ENCODE peak calls at places on chromosomes 6 and 20, in six cellular contexts. One of them, this sample, is unnamed.

GRCh38 chr6:129749749-129750120 is 39.8 kb upstream of the ARHGAP18 start:
- DNase-seq in activated CD4-positive, alpha-beta T cell treated with anti-CD3 and anti-CD28 coated beads, Interleukin-2, amount 50 U/mL, for 24 hours: no peak
- DNase-seq in AML-193: peak; percentile 96
- DNase-seq in amygdala: no peak
- DNase-seq in OCI-LY7: peak; percentile 53
- DNase-seq in activated naive CD4-positive, alpha-beta T cell treated with anti-CD3 and anti-CD28 coated beads, Interleukin-2, amount 50 U/mL, for 72 hours: no peak
- DNase-seq in this sample: peak; percentile 80

GRCh38 chr6:130303436-130303835 is 62.4 kb upstream of the TMEM200A start:
- DNase-seq in activated CD4-positive, alpha-beta T cell treated with anti-CD3 and anti-CD28 coated beads, Interleukin-2, amount 50 U/mL, for 24 hours: no peak
- DNase-seq in AML-193: no peak
- DNase-seq in amygdala: no peak
- DNase-seq in OCI-LY7: no peak
- DNase-seq in activated naive CD4-positive, alpha-beta T cell treated with anti-CD3 and anti-CD28 coated beads, Interleukin-2, amount 50 U/mL, for 72 hours: no peak
- DNase-seq in this sample: no peak

GRCh38 chr20:21520702-21521595 is 7.1 kb upstream of the NKX2-2 start:
- DNase-seq in activated CD4-positive, alpha-beta T cell treated with anti-CD3 and anti-CD28 coated beads, Interleukin-2, amount 50 U/mL, for 24 hours: no peak
- DNase-seq in AML-193: no peak
- DNase-seq in amygdala: peak; percentile 29
- DNase-seq in OCI-LY7: no peak
- DNase-seq in activated naive CD4-positive, alpha-beta T cell treated with anti-CD3 and anti-CD28 coated beads, Interleukin-2, amount 50 U/mL, for 72 hours: no peak
- DNase-seq in this sample: no peak

GRCh38 chr6:31180500-31180899 is 10.0 kb upstream of the POU5F1 start:
- DNase-seq in activated CD4-positive, alpha-beta T cell treated with anti-CD3 and anti-CD28 coated beads, Interleukin-2, amount 50 U/mL, for 24 hours: peak; percentile 40
- DNase-seq in AML-193: no peak
- DNase-seq in amygdala: peak; percentile 35
- DNase-seq in OCI-LY7: peak; percentile 86
- DNase-seq in activated naive CD4-positive, alpha-beta T cell treated with anti-CD3 and anti-CD28 coated beads, Interleukin-2, amount 50 U/mL, for 72 hours: peak; percentile 82
- DNase-seq in this sample: no peak

GRCh38 chr6:11586574-11586973 is 49.0 kb downstream of the TMEM170B start:
- DNase-seq in activated CD4-positive, alpha-beta T cell treated with anti-CD3 and anti-CD28 coated beads, Interleukin-2, amount 50 U/mL, for 24 hours: no peak
- DNase-seq in AML-193: no peak
- DNase-seq in amygdala: no peak
- DNase-seq in OCI-LY7: no peak
- DNase-seq in activated naive CD4-positive, alpha-beta T cell treated with anti-CD3 and anti-CD28 coated beads, Interleukin-2, amount 50 U/mL, for 72 hours: no peak
- DNase-seq in this sample: no peak

GRCh38 chr6:44805239-44805849 is 417.8 kb downstream of the CDC5L start:
- DNase-seq in activated CD4-positive, alpha-beta T cell treated with anti-CD3 and anti-CD28 coated beads, Interleukin-2, amount 50 U/mL, for 24 hours: no peak
- DNase-seq in AML-193: no peak
- DNase-seq in amygdala: no peak
- DNase-seq in OCI-LY7: no peak
- DNase-seq in activated naive CD4-positive, alpha-beta T cell treated with anti-CD3 and anti-CD28 coated beads, Interleukin-2, amount 50 U/mL, for 72 hours: no peak
- DNase-seq in this sample: no peak

GRCh38 chr6:3825851-3826581 is 23.2 kb upstream of the FAM50B start:
- DNase-seq in activated CD4-positive, alpha-beta T cell treated with anti-CD3 and anti-CD28 coated beads, Interleukin-2, amount 50 U/mL, for 24 hours: no peak
- DNase-seq in AML-193: no peak
- DNase-seq in amygdala: no peak
- DNase-seq in OCI-LY7: no peak
- DNase-seq in activated naive CD4-positive, alpha-beta T cell treated with anti-CD3 and anti-CD28 coated beads, Interleukin-2, amount 50 U/mL, for 72 hours: no peak
- DNase-seq in this sample: no peak

GRCh38 chr20:49853640-49854039 is 41.0 kb downstream of the SLC9A8 start:
- DNase-seq in activated CD4-positive, alpha-beta T cell treated with anti-CD3 and anti-CD28 coated beads, Interleukin-2, amount 50 U/mL, for 24 hours: no peak
- DNase-seq in AML-193: no peak
- DNase-seq in amygdala: no peak
- DNase-seq in OCI-LY7: no peak
- DNase-seq in activated naive CD4-positive, alpha-beta T cell treated with anti-CD3 and anti-CD28 coated beads, Interleukin-2, amount 50 U/mL, for 72 hours: no peak
- DNase-seq in this sample: no peak

GRCh38 chr6:2807342-2808090 is 34.1 kb downstream of the SERPINB1 start:
- DNase-seq in activated CD4-positive, alpha-beta T cell treated with anti-CD3 and anti-CD28 coated beads, Interleukin-2, amount 50 U/mL, for 24 hours: no peak
- DNase-seq in AML-193: no peak
- DNase-seq in amygdala: no peak
- DNase-seq in OCI-LY7: no peak
- DNase-seq in activated naive CD4-positive, alpha-beta T cell treated with anti-CD3 and anti-CD28 coated beads, Interleukin-2, amount 50 U/mL, for 72 hours: no peak
- DNase-seq in this sample: no peak

GRCh38 chr6:26029857-26030653 is 57.2 kb upstream of the HFE start:
- DNase-seq in activated CD4-positive, alpha-beta T cell treated with anti-CD3 and anti-CD28 coated beads, Interleukin-2, amount 50 U/mL, for 24 hours: no peak
- DNase-seq in AML-193: peak; percentile 38
- DNase-seq in amygdala: no peak
- DNase-seq in OCI-LY7: peak; percentile 78
- DNase-seq in activated naive CD4-positive, alpha-beta T cell treated with anti-CD3 and anti-CD28 coated beads, Interleukin-2, amount 50 U/mL, for 72 hours: no peak
- DNase-seq in this sample: no peak

GRCh38 chr6:4169028-4169789 is 33.8 kb upstream of the ECI2 start:
- DNase-seq in activated CD4-positive, alpha-beta T cell treated with anti-CD3 and anti-CD28 coated beads, Interleukin-2, amount 50 U/mL, for 24 hours: no peak
- DNase-seq in AML-193: no peak
- DNase-seq in amygdala: peak; percentile 13
- DNase-seq in OCI-LY7: no peak
- DNase-seq in activated naive CD4-positive, alpha-beta T cell treated with anti-CD3 and anti-CD28 coated beads, Interleukin-2, amount 50 U/mL, for 72 hours: no peak
- DNase-seq in this sample: no peak

GRCh38 chr6:30717129-30717844 is at the start of gene MDC1:
- DNase-seq in activated CD4-positive, alpha-beta T cell treated with anti-CD3 and anti-CD28 coated beads, Interleukin-2, amount 50 U/mL, for 24 hours: peak; percentile 99
- DNase-seq in AML-193: peak; percentile 100
- DNase-seq in amygdala: peak; percentile 96
- DNase-seq in OCI-LY7: peak; percentile 100
- DNase-seq in activated naive CD4-positive, alpha-beta T cell treated with anti-CD3 and anti-CD28 coated beads, Interleukin-2, amount 50 U/mL, for 72 hours: peak; percentile 100
- DNase-seq in this sample: peak; percentile 100

GRCh38 chr6:122388945-122389344 is 10.5 kb upstream of the HSF2 start:
- DNase-seq in activated CD4-positive, alpha-beta T cell treated with anti-CD3 and anti-CD28 coated beads, Interleukin-2, amount 50 U/mL, for 24 hours: no peak
- DNase-seq in AML-193: no peak
- DNase-seq in amygdala: no peak
- DNase-seq in OCI-LY7: no peak
- DNase-seq in activated naive CD4-positive, alpha-beta T cell treated with anti-CD3 and anti-CD28 coated beads, Interleukin-2, amount 50 U/mL, for 72 hours: no peak
- DNase-seq in this sample: no peak

GRCh38 chr20:32539817-32540675 is 45.1 kb downstream of the NOL4L start:
- DNase-seq in activated CD4-positive, alpha-beta T cell treated with anti-CD3 and anti-CD28 coated beads, Interleukin-2, amount 50 U/mL, for 24 hours: peak; percentile 66
- DNase-seq in AML-193: no peak
- DNase-seq in amygdala: no peak
- DNase-seq in OCI-LY7: peak; percentile 79
- DNase-seq in activated naive CD4-positive, alpha-beta T cell treated with anti-CD3 and anti-CD28 coated beads, Interleukin-2, amount 50 U/mL, for 72 hours: peak; percentile 87
- DNase-seq in this sample: peak; percentile 73

GRCh38 chr6:3208096-3208774 is 19.2 kb downstream of the TUBB2B start:
- DNase-seq in activated CD4-positive, alpha-beta T cell treated with anti-CD3 and anti-CD28 coated beads, Interleukin-2, amount 50 U/mL, for 24 hours: no peak
- DNase-seq in AML-193: no peak
- DNase-seq in amygdala: no peak
- DNase-seq in OCI-LY7: no peak
- DNase-seq in activated naive CD4-positive, alpha-beta T cell treated with anti-CD3 and anti-CD28 coated beads, Interleukin-2, amount 50 U/mL, for 72 hours: no peak
- DNase-seq in this sample: no peak

GRCh38 chr20:610130-611046 is at the start of gene TCF15:
- DNase-seq in activated CD4-positive, alpha-beta T cell treated with anti-CD3 and anti-CD28 coated beads, Interleukin-2, amount 50 U/mL, for 24 hours: no peak
- DNase-seq in AML-193: no peak
- DNase-seq in amygdala: no peak
- DNase-seq in OCI-LY7: no peak
- DNase-seq in activated naive CD4-positive, alpha-beta T cell treated with anti-CD3 and anti-CD28 coated beads, Interleukin-2, amount 50 U/mL, for 72 hours: no peak
- DNase-seq in this sample: no peak

GRCh38 chr20:19619904-19620430 is 138.1 kb upstream of the RIN2 start:
- DNase-seq in activated CD4-positive, alpha-beta T cell treated with anti-CD3 and anti-CD28 coated beads, Interleukin-2, amount 50 U/mL, for 24 hours: no peak
- DNase-seq in AML-193: no peak
- DNase-seq in amygdala: no peak
- DNase-seq in OCI-LY7: no peak
- DNase-seq in activated naive CD4-positive, alpha-beta T cell treated with anti-CD3 and anti-CD28 coated beads, Interleukin-2, amount 50 U/mL, for 72 hours: no peak
- DNase-seq in this sample: no peak

GRCh38 chr20:24736131-24736843 is 212.8 kb upstream of the CST7 start:
- DNase-seq in activated CD4-positive, alpha-beta T cell treated with anti-CD3 and anti-CD28 coated beads, Interleukin-2, amount 50 U/mL, for 24 hours: no peak
- DNase-seq in AML-193: no peak
- DNase-seq in amygdala: no peak
- DNase-seq in OCI-LY7: no peak
- DNase-seq in activated naive CD4-positive, alpha-beta T cell treated with anti-CD3 and anti-CD28 coated beads, Interleukin-2, amount 50 U/mL, for 72 hours: no peak
- DNase-seq in this sample: no peak

GRCh38 chr6:166704171-166704570 is 77.1 kb upstream of the RPS6KA2 start:
- DNase-seq in activated CD4-positive, alpha-beta T cell treated with anti-CD3 and anti-CD28 coated beads, Interleukin-2, amount 50 U/mL, for 24 hours: no peak
- DNase-seq in AML-193: no peak
- DNase-seq in amygdala: no peak
- DNase-seq in OCI-LY7: no peak
- DNase-seq in activated naive CD4-positive, alpha-beta T cell treated with anti-CD3 and anti-CD28 coated beads, Interleukin-2, amount 50 U/mL, for 72 hours: no peak
- DNase-seq in this sample: no peak

GRCh38 chr20:10660661-10661060 is 13.1 kb downstream of the JAG1 start:
- DNase-seq in activated CD4-positive, alpha-beta T cell treated with anti-CD3 and anti-CD28 coated beads, Interleukin-2, amount 50 U/mL, for 24 hours: no peak
- DNase-seq in AML-193: no peak
- DNase-seq in amygdala: no peak
- DNase-seq in OCI-LY7: no peak
- DNase-seq in activated naive CD4-positive, alpha-beta T cell treated with anti-CD3 and anti-CD28 coated beads, Interleukin-2, amount 50 U/mL, for 72 hours: no peak
- DNase-seq in this sample: no peak

GRCh38 chr6:144544266-144544830 is 259.2 kb downstream of the UTRN start:
- DNase-seq in activated CD4-positive, alpha-beta T cell treated with anti-CD3 and anti-CD28 coated beads, Interleukin-2, amount 50 U/mL, for 24 hours: no peak
- DNase-seq in AML-193: no peak
- DNase-seq in amygdala: no peak
- DNase-seq in OCI-LY7: no peak
- DNase-seq in activated naive CD4-positive, alpha-beta T cell treated with anti-CD3 and anti-CD28 coated beads, Interleukin-2, amount 50 U/mL, for 72 hours: no peak
- DNase-seq in this sample: no peak

GRCh38 chr20:59783020-59784010 is 150.1 kb downstream of the SYCP2 start:
- DNase-seq in activated CD4-positive, alpha-beta T cell treated with anti-CD3 and anti-CD28 coated beads, Interleukin-2, amount 50 U/mL, for 24 hours: peak; percentile 2
- DNase-seq in AML-193: peak; percentile 47
- DNase-seq in amygdala: peak; percentile 30
- DNase-seq in OCI-LY7: peak; percentile 50
- DNase-seq in activated naive CD4-positive, alpha-beta T cell treated with anti-CD3 and anti-CD28 coated beads, Interleukin-2, amount 50 U/mL, for 72 hours: no peak
- DNase-seq in this sample: peak; percentile 76

GRCh38 chr6:7389162-7389450 is 436 bp downstream of the CAGE1 start:
- DNase-seq in activated CD4-positive, alpha-beta T cell treated with anti-CD3 and anti-CD28 coated beads, Interleukin-2, amount 50 U/mL, for 24 hours: no peak
- DNase-seq in AML-193: no peak
- DNase-seq in amygdala: no peak
- DNase-seq in OCI-LY7: no peak
- DNase-seq in activated naive CD4-positive, alpha-beta T cell treated with anti-CD3 and anti-CD28 coated beads, Interleukin-2, amount 50 U/mL, for 72 hours: no peak
- DNase-seq in this sample: no peak

GRCh38 chr6:137494967-137495595 is 887 bp upstream of the OLIG3 start:
- DNase-seq in activated CD4-positive, alpha-beta T cell treated with anti-CD3 and anti-CD28 coated beads, Interleukin-2, amount 50 U/mL, for 24 hours: no peak
- DNase-seq in AML-193: no peak
- DNase-seq in amygdala: no peak
- DNase-seq in OCI-LY7: no peak
- DNase-seq in activated naive CD4-positive, alpha-beta T cell treated with anti-CD3 and anti-CD28 coated beads, Interleukin-2, amount 50 U/mL, for 72 hours: no peak
- DNase-seq in this sample: no peak

GRCh38 chr20:64111841-64112641 is 4.7 kb upstream of the NPBWR2 start:
- DNase-seq in activated CD4-positive, alpha-beta T cell treated with anti-CD3 and anti-CD28 coated beads, Interleukin-2, amount 50 U/mL, for 24 hours: no peak
- DNase-seq in AML-193: no peak
- DNase-seq in amygdala: no peak
- DNase-seq in OCI-LY7: no peak
- DNase-seq in activated naive CD4-positive, alpha-beta T cell treated with anti-CD3 and anti-CD28 coated beads, Interleukin-2, amount 50 U/mL, for 72 hours: peak; percentile 45
- DNase-seq in this sample: peak; percentile 97

GRCh38 chr6:50185006-50185405 is 135.3 kb upstream of the DEFB112 start:
- DNase-seq in activated CD4-positive, alpha-beta T cell treated with anti-CD3 and anti-CD28 coated beads, Interleukin-2, amount 50 U/mL, for 24 hours: no peak
- DNase-seq in AML-193: peak; percentile 18
- DNase-seq in amygdala: no peak
- DNase-seq in OCI-LY7: no peak
- DNase-seq in activated naive CD4-positive, alpha-beta T cell treated with anti-CD3 and anti-CD28 coated beads, Interleukin-2, amount 50 U/mL, for 72 hours: no peak
- DNase-seq in this sample: peak; percentile 47

GRCh38 chr6:36695414-36695813 is 2.2 kb upstream of the RAB44 start:
- DNase-seq in activated CD4-positive, alpha-beta T cell treated with anti-CD3 and anti-CD28 coated beads, Interleukin-2, amount 50 U/mL, for 24 hours: no peak
- DNase-seq in AML-193: no peak
- DNase-seq in amygdala: no peak
- DNase-seq in OCI-LY7: no peak
- DNase-seq in activated naive CD4-positive, alpha-beta T cell treated with anti-CD3 and anti-CD28 coated beads, Interleukin-2, amount 50 U/mL, for 72 hours: no peak
- DNase-seq in this sample: no peak

GRCh38 chr20:41617059-41617921 is 887 bp downstream of the CHD6 start:
- DNase-seq in activated CD4-positive, alpha-beta T cell treated with anti-CD3 and anti-CD28 coated beads, Interleukin-2, amount 50 U/mL, for 24 hours: no peak
- DNase-seq in AML-193: no peak
- DNase-seq in amygdala: no peak
- DNase-seq in OCI-LY7: peak; percentile 54
- DNase-seq in activated naive CD4-positive, alpha-beta T cell treated with anti-CD3 and anti-CD28 coated beads, Interleukin-2, amount 50 U/mL, for 72 hours: no peak
- DNase-seq in this sample: peak; percentile 77

GRCh38 chr6:166561766-166562165 is 24.7 kb downstream of the RAMACL start:
- DNase-seq in activated CD4-positive, alpha-beta T cell treated with anti-CD3 and anti-CD28 coated beads, Interleukin-2, amount 50 U/mL, for 24 hours: no peak
- DNase-seq in AML-193: no peak
- DNase-seq in amygdala: no peak
- DNase-seq in OCI-LY7: no peak
- DNase-seq in activated naive CD4-positive, alpha-beta T cell treated with anti-CD3 and anti-CD28 coated beads, Interleukin-2, amount 50 U/mL, for 72 hours: no peak
- DNase-seq in this sample: no peak

GRCh38 chr6:15351631-15352030 is 105.8 kb downstream of the JARID2 start:
- DNase-seq in activated CD4-positive, alpha-beta T cell treated with anti-CD3 and anti-CD28 coated beads, Interleukin-2, amount 50 U/mL, for 24 hours: no peak
- DNase-seq in AML-193: no peak
- DNase-seq in amygdala: peak; percentile 35
- DNase-seq in OCI-LY7: no peak
- DNase-seq in activated naive CD4-positive, alpha-beta T cell treated with anti-CD3 and anti-CD28 coated beads, Interleukin-2, amount 50 U/mL, for 72 hours: no peak
- DNase-seq in this sample: no peak

GRCh38 chr20:20755227-20755626 is 42.8 kb upstream of the RALGAPA2 start:
- DNase-seq in activated CD4-positive, alpha-beta T cell treated with anti-CD3 and anti-CD28 coated beads, Interleukin-2, amount 50 U/mL, for 24 hours: no peak
- DNase-seq in AML-193: peak; percentile 56
- DNase-seq in amygdala: no peak
- DNase-seq in OCI-LY7: no peak
- DNase-seq in activated naive CD4-positive, alpha-beta T cell treated with anti-CD3 and anti-CD28 coated beads, Interleukin-2, amount 50 U/mL, for 72 hours: no peak
- DNase-seq in this sample: peak; percentile 51

GRCh38 chr6:8535505-8535904 is 100.2 kb upstream of the SLC35B3 start:
- DNase-seq in activated CD4-positive, alpha-beta T cell treated with anti-CD3 and anti-CD28 coated beads, Interleukin-2, amount 50 U/mL, for 24 hours: no peak
- DNase-seq in AML-193: no peak
- DNase-seq in amygdala: no peak
- DNase-seq in OCI-LY7: no peak
- DNase-seq in activated naive CD4-positive, alpha-beta T cell treated with anti-CD3 and anti-CD28 coated beads, Interleukin-2, amount 50 U/mL, for 72 hours: no peak
- DNase-seq in this sample: no peak

GRCh38 chr20:37393196-37393862 is 47.4 kb downstream of the SRC start:
- DNase-seq in activated CD4-positive, alpha-beta T cell treated with anti-CD3 and anti-CD28 coated beads, Interleukin-2, amount 50 U/mL, for 24 hours: no peak
- DNase-seq in AML-193: no peak
- DNase-seq in amygdala: no peak
- DNase-seq in OCI-LY7: no peak
- DNase-seq in activated naive CD4-positive, alpha-beta T cell treated with anti-CD3 and anti-CD28 coated beads, Interleukin-2, amount 50 U/mL, for 72 hours: no peak
- DNase-seq in this sample: no peak

GRCh38 chr6:79672631-79673065 is 41.5 kb downstream of the SH3BGRL2 start:
- DNase-seq in activated CD4-positive, alpha-beta T cell treated with anti-CD3 and anti-CD28 coated beads, Interleukin-2, amount 50 U/mL, for 24 hours: no peak
- DNase-seq in AML-193: no peak
- DNase-seq in amygdala: no peak
- DNase-seq in OCI-LY7: no peak
- DNase-seq in activated naive CD4-positive, alpha-beta T cell treated with anti-CD3 and anti-CD28 coated beads, Interleukin-2, amount 50 U/mL, for 72 hours: no peak
- DNase-seq in this sample: peak; percentile 25

GRCh38 chr6:125099211-125100017 is 54.2 kb upstream of the TPD52L1 start:
- DNase-seq in activated CD4-positive, alpha-beta T cell treated with anti-CD3 and anti-CD28 coated beads, Interleukin-2, amount 50 U/mL, for 24 hours: no peak
- DNase-seq in AML-193: no peak
- DNase-seq in amygdala: no peak
- DNase-seq in OCI-LY7: no peak
- DNase-seq in activated naive CD4-positive, alpha-beta T cell treated with anti-CD3 and anti-CD28 coated beads, Interleukin-2, amount 50 U/mL, for 72 hours: no peak
- DNase-seq in this sample: peak; percentile 64

This sample was measured in NB4.